ENCODE peak calls at places on chromosomes 1 and 21, in six cellular contexts. V is GM23338, O is brain microvascular endothelial cell, A is AG10803, S is IMR-90, W is mesothelial cell of epicardium. R is an unnamed sample.

GRCh38 chr1:41850029-41850428 is 68.7 kb downstream of the HIVEP3 start:
- DNase-seq in V (no peak), O (no peak), A (no peak), S (no peak), W (no peak), R (peak; percentile 49)

GRCh38 chr1:230399321-230400006 is 26.7 kb downstream of the PGBD5 start:
- DNase-seq in V (no peak), O (no peak), A (no peak), S (peak; percentile 5), W (no peak), R (no peak)

GRCh38 chr1:206891412-206891811 is 5.8 kb upstream of the IL24 start:
- DNase-seq in V (no peak), O (no peak), A (no peak), S (no peak), W (no peak), R (no peak)

GRCh38 chr1:20530261-20530660 is 22.1 kb upstream of the FAM43B start:
- DNase-seq in V (no peak), O (no peak), A (no peak), S (no peak), W (no peak), R (no peak)

GRCh38 chr21:29299906-29300546 is 1.3 kb downstream of the BACH1 start:
- DNase-seq in V (peak; percentile 74), O (peak; percentile 82), A (peak; percentile 97), S (peak; percentile 97), W (no peak), R (peak; percentile 94)

GRCh38 chr1:39639333-39640130 is at the start of gene HEYL:
- DNase-seq in V (peak; percentile 92), O (peak; percentile 42), A (no peak), S (peak; percentile 19), W (peak; percentile 56), R (no peak)

GRCh38 chr1:211939876-211940468 is 95.4 kb downstream of the INTS7 start:
- DNase-seq in V (no peak), O (no peak), A (no peak), S (no peak), W (no peak), R (no peak)

GRCh38 chr1:218525451-218526197 is 180.5 kb downstream of the TGFB2 start:
- DNase-seq in V (no peak), O (no peak), A (no peak), S (no peak), W (no peak), R (no peak)

GRCh38 chr1:111227875-111228747 is 598 bp downstream of the CHI3L2 start:
- DNase-seq in V (no peak), O (peak; percentile 84), A (peak; percentile 78), S (peak; percentile 93), W (no peak), R (peak; percentile 89)

GRCh38 chr1:109789771-109790170 is 26.0 kb upstream of the EPS8L3 start:
- DNase-seq in V (no peak), O (no peak), A (no peak), S (no peak), W (no peak), R (no peak)

GRCh38 chr1:77762072-77762476 is 2.4 kb upstream of the USP33 start:
- DNase-seq in V (no peak), O (peak; percentile 61), A (peak; percentile 62), S (peak; percentile 81), W (no peak), R (no peak)

GRCh38 chr1:181089017-181089776 is 697 bp downstream of the IER5 start:
- DNase-seq in V (peak; percentile 53), O (no peak), A (no peak), S (no peak), W (peak; percentile 57), R (no peak)

GRCh38 chr1:54273092-54273836 is 73.3 kb downstream of the MRPL37 start:
- DNase-seq in V (peak; percentile 72), O (peak; percentile 54), A (peak; percentile 93), S (peak; percentile 93), W (peak; percentile 69), R (peak; percentile 76)

GRCh38 chr1:58576727-58577675 is at the start of gene TACSTD2:
- DNase-seq in V (peak; percentile 92), O (no peak), A (no peak), S (no peak), W (peak; percentile 66), R (no peak)
- TF ChIP-seq CTCF in V (no peak), O (no peak), A (no peak), S (no peak), W (no peak), R (no peak)

GRCh38 chr1:171122299-171122698 is 31.6 kb downstream of the FMO3 start:
- DNase-seq in V (no peak), O (no peak), A (no peak), S (no peak), W (no peak), R (no peak)

GRCh38 chr1:171126504-171126903 is 35.8 kb downstream of the FMO3 start:
- DNase-seq in V (no peak), O (no peak), A (peak; percentile 24), S (no peak), W (no peak), R (no peak)

GRCh38 chr1:171119648-171120047 is 28.9 kb downstream of the FMO3 start:
- DNase-seq in V (no peak), O (no peak), A (no peak), S (no peak), W (no peak), R (no peak)

GRCh38 chr1:171127481-171127880 is 36.8 kb downstream of the FMO3 start:
- DNase-seq in V (no peak), O (peak; percentile 25), A (peak; percentile 88), S (peak; percentile 85), W (no peak), R (peak; percentile 95)

DNA sequence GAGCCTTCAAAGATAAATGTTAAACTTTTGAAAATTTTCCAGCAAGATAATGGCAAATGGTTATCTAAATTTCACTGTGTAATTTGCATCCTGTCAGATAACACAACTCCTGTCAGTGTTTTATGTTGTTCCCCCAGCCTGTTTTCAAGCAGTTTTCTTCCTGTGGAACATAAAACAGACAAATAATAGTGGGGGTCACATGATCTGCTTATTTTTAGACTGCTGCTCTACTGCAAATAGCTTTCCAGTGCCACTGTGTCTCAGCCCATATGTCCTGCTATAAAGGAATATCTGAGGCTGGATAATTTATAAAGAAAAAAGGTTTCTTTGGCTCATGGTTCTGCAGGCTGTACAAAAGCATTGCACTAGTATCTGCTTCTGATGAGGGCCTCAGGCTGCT is 32.2 kb downstream of the FMO3 start:
- DNase-seq in V (no peak), O (no peak), A (no peak), S (no peak), W (no peak), R (no peak)
- TF ChIP-seq CTCF in V (no peak), O (no peak), A (no peak), S (no peak), W (no peak), R (no peak)

DNA sequence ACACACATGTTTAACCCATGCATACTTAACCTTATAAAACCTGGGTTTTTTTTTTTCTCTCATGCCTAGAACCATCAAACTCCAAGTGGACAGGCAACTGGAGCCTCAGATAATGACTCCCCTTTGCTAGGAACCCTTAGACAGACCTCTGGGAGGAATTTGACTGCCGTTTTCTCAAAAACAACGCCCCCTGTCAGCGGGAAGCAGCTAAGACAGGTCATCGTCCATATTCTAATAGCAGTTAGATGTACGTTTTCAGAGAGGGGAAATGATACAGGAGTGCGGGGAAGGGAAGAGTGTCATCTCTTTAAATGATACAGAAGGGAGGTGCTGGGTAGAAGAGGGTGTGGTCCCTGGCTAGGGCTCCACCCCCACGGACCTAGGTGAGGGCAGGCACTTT is 34.7 kb downstream of the LRRC3 start:
- DNase-seq in V (peak; percentile 71), O (no peak), A (no peak), S (no peak), W (no peak), R (no peak)
- TF ChIP-seq CTCF in V (peak; percentile 77), O (peak; percentile 33), A (no peak), S (no peak), W (no peak), R (no peak)

GRCh38 chr1:160005070-160005469 is 26.7 kb downstream of the PIGM start:
- DNase-seq in V (no peak), O (no peak), A (no peak), S (no peak), W (no peak), R (no peak)

GRCh38 chr1:159999204-159999603 is 32.6 kb downstream of the PIGM start:
- DNase-seq in V (no peak), O (no peak), A (no peak), S (no peak), W (no peak), R (no peak)

GRCh38 chr1:160004427-160004826 is 27.4 kb downstream of the PIGM start:
- DNase-seq in V (no peak), O (no peak), A (no peak), S (no peak), W (no peak), R (no peak)

GRCh38 chr1:160004001-160004400 is 27.8 kb downstream of the PIGM start:
- DNase-seq in V (no peak), O (no peak), A (no peak), S (no peak), W (no peak), R (no peak)

GRCh38 chr1:160001440-160001839 is 30.4 kb downstream of the PIGM start:
- DNase-seq in V (no peak), O (no peak), A (no peak), S (no peak), W (no peak), R (no peak)
- TF ChIP-seq CTCF in V (no peak), O (no peak), A (no peak), S (no peak), W (no peak), R (no peak)

GRCh38 chr21:15062566-15062965 is 2.2 kb downstream of the NRIP1 start:
- DNase-seq in V (no peak), O (no peak), A (no peak), S (no peak), W (no peak), R (no peak)
- TF ChIP-seq CTCF in V (no peak), O (no peak), A (peak; percentile 2), S (no peak), W (no peak), R (no peak)

GRCh38 chr1:32071758-32072621 is 749 bp upstream of the TMEM39B start:
- DNase-seq in V (peak; percentile 32), O (peak; percentile 64), A (peak; percentile 49), S (peak; percentile 84), W (no peak), R (no peak)

GRCh38 chr1:32073387-32074229 is 869 bp downstream of the TMEM39B start:
- DNase-seq in V (peak; percentile 99), O (no peak), A (no peak), S (no peak), W (no peak), R (no peak)

GRCh38 chr1:32074841-32075240 is 2.1 kb downstream of the TMEM39B start:
- DNase-seq in V (no peak), O (no peak), A (no peak), S (no peak), W (no peak), R (no peak)

GRCh38 chr1:32068891-32069590 is 3.7 kb upstream of the TMEM39B start:
- DNase-seq in V (peak; percentile 59), O (no peak), A (peak; percentile 79), S (peak; percentile 62), W (no peak), R (peak; percentile 39)

GRCh38 chr1:32072622-32073386 is at the start of gene TMEM39B:
- DNase-seq in V (peak; percentile 98), O (peak; percentile 92), A (peak; percentile 93), S (peak; percentile 95), W (peak; percentile 93), R (peak; percentile 88)
- TF ChIP-seq CTCF in V (peak; percentile 43), O (peak; percentile 26), A (peak; percentile 18), S (peak; percentile 32), W (peak; percentile 24), R (peak; percentile 16)

R was measured in astrocyte of the cerebellum.